ENCODE peak calls at places on chromosomes 3 and 15, in six cellular contexts. U is transverse colon; S is activated CD8-positive, alpha-beta memory T cell treated with anti-CD3 and anti-CD28 coated beads for 48 hours; A is SHP77; G is cardiac muscle cell; B is GM12865. I is an unnamed sample.
A peak's percentile ranks its signal among the peaks of the same experiment; 100 is the strongest.

GRCh38 chr15:99268431-99268830 is 17.1 kb downstream of the LRRC28 start:
- DNase-seq in U (no peak), S (no peak), A (no peak), G (no peak), B (no peak), I (no peak)

GRCh38 chr3:111321786-111322185 is 220.2 kb upstream of the CD96 start:
- DNase-seq in U (no peak), S (no peak), A (no peak), G (no peak), B (no peak), I (no peak)

GRCh38 chr3:163552659-163552966 is 1525.7 kb downstream of the SI start:
- DNase-seq in U (no peak), S (no peak), A (no peak), G (no peak), B (no peak), I (no peak)

GRCh38 chr3:134084230-134084950 is 54.7 kb upstream of the SLCO2A1 start:
- DNase-seq in U (no peak), S (no peak), A (no peak), G (no peak), B (no peak), I (no peak)

GRCh38 chr15:81752149-81752942 is 293.5 kb downstream of the MEX3B start:
- DNase-seq in U (peak; percentile 21), S (no peak), A (peak; percentile 92), G (peak; percentile 15), B (no peak), I (peak; percentile 53)

GRCh38 chr3:58350627-58351013 is 17.9 kb downstream of the PXK start:
- DNase-seq in U (no peak), S (no peak), A (no peak), G (no peak), B (peak; percentile 31), I (peak; percentile 61)

GRCh38 chr3:128503164-128503651 is 10.2 kb upstream of the GATA2 start:
- DNase-seq in U (no peak), S (no peak), A (no peak), G (peak; percentile 24), B (no peak), I (peak; percentile 12)

GRCh38 chr3:130649061-130649654 is 97.5 kb downstream of the PIK3R4 start:
- DNase-seq in U (no peak), S (no peak), A (no peak), G (no peak), B (no peak), I (no peak)

GRCh38 chr3:155282416-155283091 is 10.9 kb downstream of the STRIT1 start:
- DNase-seq in U (no peak), S (no peak), A (no peak), G (no peak), B (no peak), I (peak; percentile 85)

GRCh38 chr3:185042357-185042756 is 110.5 kb downstream of the C3orf70 start:
- DNase-seq in U (no peak), S (no peak), A (no peak), G (no peak), B (no peak), I (no peak)

GRCh38 chr3:10008588-10009344 is 17.5 kb upstream of the FANCD2 start:
- DNase-seq in U (peak; percentile 95), S (no peak), A (peak; percentile 45), G (peak; percentile 89), B (peak; percentile 85), I (no peak)

GRCh38 chr15:73928241-73928579 is 1.9 kb downstream of the LOXL1 start:
- DNase-seq in U (no peak), S (no peak), A (no peak), G (no peak), B (no peak), I (no peak)

GRCh38 chr3:126295407-126295939 is 61.7 kb downstream of the KLF15 start:
- DNase-seq in U (no peak), S (no peak), A (no peak), G (no peak), B (no peak), I (no peak)

GRCh38 chr15:50390549-50391264 is 33.5 kb upstream of the USP8 start:
- DNase-seq in U (no peak), S (no peak), A (no peak), G (no peak), B (peak; percentile 67), I (peak; percentile 43)

GRCh38 chr15:33871911-33872760 is 96.2 kb upstream of the CHRM5 start:
- DNase-seq in U (no peak), S (no peak), A (no peak), G (peak; percentile 63), B (no peak), I (no peak)

GRCh38 chr3:45035441-45036301 is 9.6 kb downstream of the CLEC3B start:
- DNase-seq in U (no peak), S (no peak), A (no peak), G (peak; percentile 30), B (no peak), I (no peak)

GRCh38 chr15:56366211-56366610 is 985 bp downstream of the TEX9 start:
- DNase-seq in U (no peak), S (no peak), A (no peak), G (no peak), B (no peak), I (no peak)

GRCh38 chr15:69783211-69783610 is 314.5 kb downstream of the TLE3 start:
- DNase-seq in U (no peak), S (no peak), A (no peak), G (no peak), B (no peak), I (no peak)

GRCh38 chr3:133730993-133731392 is 15.2 kb upstream of the TF start:
- DNase-seq in U (no peak), S (no peak), A (no peak), G (no peak), B (no peak), I (no peak)

GRCh38 chr15:65286069-65286703 is 497 bp downstream of the PARP16 start:
- DNase-seq in U (peak; percentile 62), S (no peak), A (no peak), G (peak; percentile 75), B (peak; percentile 58), I (no peak)

GRCh38 chr3:183917776-183918175 is 33.1 kb upstream of the PARL start:
- DNase-seq in U (no peak), S (no peak), A (no peak), G (no peak), B (no peak), I (no peak)

GRCh38 chr15:39786444-39787056 is 3.9 kb upstream of the FSIP1 start:
- DNase-seq in U (no peak), S (no peak), A (peak; percentile 20), G (peak; percentile 61), B (peak; percentile 58), I (peak; percentile 89)

GRCh38 chr3:146543461-146544012 is 870 bp downstream of the PLSCR1 start:
- DNase-seq in U (no peak), S (no peak), A (no peak), G (peak; percentile 25), B (peak; percentile 21), I (peak; percentile 21)

GRCh38 chr3:156902916-156903315 is 76.8 kb downstream of the LEKR1 start:
- DNase-seq in U (no peak), S (no peak), A (no peak), G (no peak), B (no peak), I (no peak)

I was measured in KBM-7.